ENCODE peak calls at places on chromosomes 4 and X, in five cellular contexts. V, R, M, J and S are unnamed samples.

GRCh38 chrX:13803116-13803515 is 13.8 kb downstream of the GPM6B start:
- DNase-seq in V (no peak), J (no peak), R (no peak), M (no peak), S (no peak)

GRCh38 chr4:154120277-154120676 is 331.4 kb upstream of the SFRP2 start:
- DNase-seq in J (no peak), V (no peak), M (no peak), R (no peak), S (peak)

GRCh38 chr4:133921280-133922195 is 280.1 kb downstream of the PABPC4L start:
- DNase-seq in M (peak), J (peak), V (no peak), R (no peak), S (no peak)

GRCh38 chr4:978957-979701 is 5.8 kb upstream of the DGKQ start:
- DNase-seq in R (no peak), M (no peak), J (no peak), V (no peak), S (peak)

GRCh38 chr4:165016971-165017370 is 14.8 kb upstream of the TRIM60 start:
- DNase-seq in V (no peak), J (no peak), M (peak), R (no peak), S (no peak)

GRCh38 chrX:4091046-4091760 is 377.8 kb upstream of the PRKX start:
- DNase-seq in V (no peak), R (no peak), J (no peak), M (no peak), S (no peak)

GRCh38 chrX:123603516-123603915 is 129.3 kb downstream of the THOC2 start:
- DNase-seq in R (no peak), V (no peak), M (no peak), J (no peak), S (peak)

GRCh38 chr4:173504181-173504503 is 25.9 kb downstream of the HAND2 start:
- DNase-seq in R (no peak), J (no peak), M (no peak), V (no peak), S (no peak)

GRCh38 chr4:35500812-35501211 is 743.5 kb downstream of the ARAP2 start:
- DNase-seq in V (no peak), M (no peak), J (no peak), R (no peak), S (no peak)

GRCh38 chr4:186297013-186297645 is 31.1 kb downstream of the F11 start:
- DNase-seq in R (no peak), V (no peak), M (peak), J (peak), S (peak)

GRCh38 chr4:119550857-119551532 is 77.6 kb downstream of the PDE5A start:
- DNase-seq in M (no peak), V (no peak), J (no peak), R (no peak), S (peak)

DNA sequence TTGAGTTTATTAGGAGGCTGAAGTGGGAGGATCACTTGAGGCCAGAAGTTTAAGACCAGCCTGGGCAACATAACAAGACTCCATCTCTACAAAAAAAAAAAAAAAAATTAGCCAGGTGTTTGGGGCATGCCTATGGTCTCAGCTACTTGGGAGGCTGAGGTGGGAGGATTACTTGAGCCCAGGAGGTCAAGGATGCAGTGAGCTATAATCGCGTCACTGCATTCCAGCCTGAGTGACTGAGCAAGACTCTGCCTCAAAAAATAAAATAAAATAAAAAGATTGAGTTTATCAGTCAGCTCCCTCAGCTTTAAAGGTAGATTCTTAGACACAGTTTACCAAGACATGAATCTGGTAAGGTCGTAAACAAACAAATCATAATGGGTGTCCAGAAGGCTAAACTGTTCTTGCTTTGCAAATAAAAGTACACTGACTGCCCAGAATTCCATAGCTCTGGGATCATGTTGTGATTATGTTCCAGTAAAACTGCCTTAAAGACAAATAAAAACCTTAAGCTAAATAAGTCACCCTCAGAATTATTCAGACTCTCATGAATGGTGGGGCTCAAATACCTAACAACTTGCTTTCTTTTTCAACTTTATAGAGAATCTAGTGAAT is 18.7 kb downstream of the APOO start:
- DNase-seq in R (no peak), V (no peak), J (no peak), M (no peak), S (peak)
- H3K4me3 ChIP-seq in R (no peak), V (no peak), J (no peak), M (no peak), S (no peak)

DNA sequence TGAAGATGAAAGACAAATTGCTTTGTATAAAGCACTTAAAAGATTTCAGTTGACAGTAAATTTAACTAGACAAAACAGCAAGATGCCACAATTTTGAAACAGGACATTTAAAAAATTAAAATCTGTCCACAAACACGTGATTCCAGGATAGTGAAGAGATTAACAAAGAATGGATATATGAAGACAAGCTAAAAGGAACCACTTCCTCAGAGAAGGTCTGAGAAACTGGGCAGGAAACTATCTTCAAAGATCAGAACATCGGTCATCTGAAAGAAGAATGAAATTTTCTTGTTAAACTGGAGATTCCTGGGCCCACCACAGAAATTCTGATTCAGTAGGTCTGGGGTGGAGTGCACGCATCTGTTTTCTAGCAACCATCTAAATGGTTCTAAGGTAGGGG is 1.4 kb downstream of the RWDD4 start:
- DNase-seq in R (no peak), M (peak), J (no peak), V (no peak), S (peak)
- H3K4me3 ChIP-seq in R (no peak), M (peak), J (peak), V (no peak), S (peak)

GRCh38 chr4:125322363-125322730 is 7.6 kb downstream of the FAT4 start:
- DNase-seq in M (no peak), J (no peak), V (no peak), R (no peak), S (peak)
- H3K4me3 ChIP-seq in M (no peak), J (peak), V (no peak), R (no peak), S (peak)

GRCh38 chrX:24463077-24463476 is 2.0 kb upstream of the PDK3 start:
- DNase-seq in V (no peak), J (no peak), R (no peak), M (no peak), S (no peak)

GRCh38 chrX:24464498-24464835 is 619 bp upstream of the PDK3 start:
- DNase-seq in M (no peak), J (peak), R (no peak), V (no peak), S (no peak)

GRCh38 chrX:24465524-24465850 is 401 bp downstream of the PDK3 start:
- DNase-seq in M (no peak), V (no peak), R (peak), J (no peak), S (no peak)

GRCh38 chrX:24466025-24466424 is 939 bp downstream of the PDK3 start:
- DNase-seq in V (no peak), R (no peak), M (no peak), J (no peak), S (no peak)

DNA sequence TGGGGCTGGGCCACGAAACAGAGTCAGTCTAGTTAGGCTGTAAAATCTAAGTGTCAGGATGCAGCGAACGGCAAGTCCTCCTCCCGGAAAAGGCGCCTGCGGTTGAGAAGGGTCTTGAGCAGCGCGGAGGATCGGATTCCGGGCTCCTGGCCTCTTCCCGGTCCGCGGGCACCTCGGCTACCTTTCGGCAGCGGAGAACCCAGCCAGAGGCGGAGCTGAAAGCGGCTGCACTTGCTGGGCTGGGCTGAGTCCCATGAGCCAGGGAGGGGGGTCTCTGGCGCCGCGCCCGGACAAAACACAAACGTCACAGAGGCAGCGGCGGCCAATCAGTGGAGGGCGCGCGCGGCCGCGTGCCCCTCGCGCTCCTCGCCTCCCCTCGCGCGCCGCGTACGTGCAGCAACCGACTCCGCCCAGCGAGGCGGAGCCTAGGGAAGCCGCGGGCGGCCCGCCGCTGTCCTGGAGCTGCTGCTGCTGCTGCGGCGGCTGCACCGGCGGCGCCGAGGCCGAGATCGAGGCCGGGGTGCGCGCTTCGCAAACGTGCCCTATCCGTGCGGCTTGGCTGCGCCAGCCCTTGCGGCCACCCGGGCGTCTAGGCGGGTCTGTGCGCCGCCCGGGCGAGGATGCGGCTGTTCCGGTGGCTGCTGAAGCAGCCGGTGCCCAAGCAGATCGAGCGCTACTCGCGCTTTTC is at the start of gene PDK3:
- DNase-seq in R (peak), V (peak), J (peak), M (peak), S (peak)
- H3K4me3 ChIP-seq in R (peak), V (peak), J (peak), M (peak), S (peak)

DNA sequence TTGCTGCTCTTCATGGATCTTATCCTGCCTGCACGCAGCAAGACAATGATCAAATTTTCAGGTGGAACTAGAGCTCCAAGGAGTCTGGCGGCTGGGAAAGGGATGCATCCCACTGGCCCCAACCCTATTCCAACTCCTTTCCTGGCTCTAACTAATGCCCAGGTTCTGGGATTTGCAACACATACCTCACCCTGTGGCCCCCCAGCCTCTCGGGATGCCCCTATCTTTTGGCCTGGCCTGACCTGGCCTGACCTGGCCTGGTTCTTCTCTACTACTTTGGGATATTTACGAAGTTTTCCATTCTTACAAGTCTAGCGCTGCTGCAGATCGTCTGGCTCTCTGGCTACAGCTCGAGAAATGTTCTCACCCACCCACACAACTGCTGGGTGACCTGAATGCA is 56.4 kb upstream of the CDKN2AIP start:
- DNase-seq in J (no peak), R (no peak), M (no peak), V (no peak), S (no peak)
- H3K4me3 ChIP-seq in J (no peak), R (no peak), M (no peak), V (no peak), S (no peak)

DNA sequence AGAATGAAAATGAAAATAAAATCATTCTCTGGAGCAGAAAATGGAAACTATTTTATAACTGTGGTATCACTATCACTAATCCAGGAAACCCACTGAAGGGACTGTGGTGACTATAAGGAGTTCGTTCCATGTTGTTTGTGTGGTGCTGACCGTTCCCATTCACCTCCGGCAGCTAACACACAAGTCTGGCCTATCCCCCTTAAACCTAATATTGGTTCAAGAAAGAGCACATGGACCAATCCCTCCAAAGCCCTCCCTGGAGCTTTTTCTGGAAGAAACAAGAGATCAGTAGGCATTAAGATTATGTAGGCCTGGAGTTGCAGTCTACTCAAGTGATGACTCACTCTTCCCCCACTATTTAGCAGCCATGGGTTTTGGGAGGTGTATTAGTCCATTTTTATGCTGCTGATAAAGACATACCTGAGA is 25.9 kb upstream of the FAM241A start:
- DNase-seq in R (no peak), V (no peak), M (no peak), J (no peak), S (no peak)
- H3K4me3 ChIP-seq in R (no peak), V (no peak), M (no peak), J (no peak), S (no peak)

GRCh38 chrX:110087485-110088356 is 84.8 kb downstream of the TMEM164 start:
- DNase-seq in R (no peak), V (no peak), J (peak), M (no peak), S (peak)
- H3K4me3 ChIP-seq in R (no peak), V (no peak), J (no peak), M (no peak), S (no peak)

GRCh38 chr4:91058345-91058744 is 931.2 kb downstream of the CCSER1 start:
- DNase-seq in R (no peak), V (no peak), J (no peak), M (no peak), S (no peak)
- H3K4me3 ChIP-seq in R (no peak), V (no peak), J (no peak), M (no peak), S (no peak)

DNA sequence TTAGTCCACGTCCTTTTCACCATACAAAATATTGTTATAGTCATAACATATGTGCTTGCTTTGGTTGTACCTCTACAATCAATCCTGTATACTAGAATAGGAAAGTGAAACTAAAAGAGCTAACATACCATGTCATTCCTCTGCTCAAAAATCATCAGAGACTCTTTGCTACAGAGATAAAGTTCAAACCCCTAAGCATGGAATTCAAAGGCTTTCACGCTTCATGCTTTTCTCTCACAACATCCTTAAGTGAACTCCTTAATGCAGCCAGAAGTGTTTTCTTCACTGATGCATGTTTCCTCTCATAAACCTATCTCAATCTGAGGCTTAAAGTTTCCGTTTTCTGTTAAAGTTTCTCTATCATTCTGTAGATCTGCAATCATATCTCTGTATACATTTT is 744.6 kb upstream of the IGFBP7 start:
- DNase-seq in V (no peak), J (no peak), R (no peak), M (no peak), S (no peak)
- H3K4me3 ChIP-seq in V (no peak), J (no peak), R (no peak), M (no peak), S (no peak)